ENCODE peak calls at places on chromosomes 5 and 9, in seven cellular contexts. Z is HepG2, A is body of pancreas, J is IMR-90, K is heart right ventricle, G is upper lobe of right lung, P is psoas muscle. I is an unnamed sample.

GRCh38 chr5:35458824-35459207 is 158.8 kb upstream of the SPEF2 start:
- ATAC-seq in K (peak; percentile 71), A (no peak), P (no peak), Z (no peak), G (peak; percentile 59), J (no peak), I (no peak)

GRCh38 chr5:145775893-145776444 is 59.2 kb downstream of the PRELID2 start:
- ATAC-seq in A (peak; percentile 48), J (peak; percentile 97), K (peak; percentile 94), Z (peak; percentile 98), P (peak; percentile 86), G (peak; percentile 48), I (peak; percentile 94)

GRCh38 chr5:35195472-35195852 is 34.8 kb downstream of the PRLR start:
- ATAC-seq in J (no peak), P (no peak), K (no peak), G (no peak), Z (peak; percentile 33), A (no peak), I (no peak)

GRCh38 chr5:56852228-56853000 is 37.1 kb downstream of the MAP3K1 start:
- ATAC-seq in A (no peak), K (no peak), G (no peak), J (peak; percentile 40), Z (no peak), P (no peak), I (no peak)

GRCh38 chr5:116013207-116013777 is 19.0 kb upstream of the ARL14EPL start:
- ATAC-seq in J (no peak), G (no peak), Z (no peak), K (peak; percentile 37), P (peak; percentile 33), A (no peak), I (peak; percentile 75)

GRCh38 chr5:80191991-80192398 is 63.9 kb downstream of the SERINC5 start:
- ATAC-seq in K (peak; percentile 54), J (no peak), P (peak; percentile 54), Z (no peak), G (peak; percentile 34), A (no peak), I (no peak)

GRCh38 chr5:126385509-126385908 is 37.7 kb upstream of the GRAMD2B start:
- ATAC-seq in A (no peak), J (no peak), G (no peak), Z (no peak), K (no peak), P (no peak), I (no peak)

GRCh38 chr5:96714450-96714849 is 52.3 kb downstream of the CAST start:
- ATAC-seq in P (no peak), K (no peak), G (peak; percentile 60), A (peak; percentile 70), J (peak; percentile 48), Z (peak; percentile 56), I (peak; percentile 37)

GRCh38 chr9:120481842-120482241 is 98.1 kb downstream of the CDK5RAP2 start:
- ATAC-seq in P (no peak), A (no peak), G (peak; percentile 51), K (no peak), J (no peak), Z (no peak), I (no peak)
- H3K36me3 ChIP-seq in P (peaks cover 18% of the 10 kb centered on the region), A (no peaks in the 10 kb centered on the region), G (peaks cover 19% of the 10 kb centered on the region), K (peaks cover 48% of the 10 kb centered on the region), J (peaks cover 5% of the 10 kb centered on the region), Z (peaks cover 79% of the 10 kb centered on the region), I (no peaks in the 10 kb centered on the region)

DNA sequence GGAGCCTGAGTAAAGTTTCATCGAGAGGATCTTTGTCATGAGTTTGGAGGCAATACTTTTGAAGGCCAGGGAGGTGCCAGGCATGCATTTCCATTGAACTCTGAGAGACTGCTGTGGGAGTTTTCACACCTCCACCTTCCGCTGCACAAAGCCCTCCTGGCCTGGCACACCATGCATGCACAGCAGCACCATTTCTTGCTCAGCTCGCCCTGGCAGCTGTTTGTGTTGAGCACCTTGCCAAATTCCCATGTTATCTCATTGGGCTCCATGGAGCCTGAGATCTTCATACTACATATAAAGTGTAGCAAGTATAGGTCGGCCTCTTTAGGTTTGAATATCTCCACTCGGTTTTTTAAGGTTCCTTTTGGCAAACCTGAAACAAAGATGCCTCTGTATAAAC is 125.7 kb upstream of the CLINT1 start:
- ATAC-seq in J (no peak), K (no peak), P (no peak), Z (no peak), G (no peak), A (no peak), I (no peak)
- H3K36me3 ChIP-seq in J (no peaks in the 10 kb centered on the region), K (no peaks in the 10 kb centered on the region), P (no peaks in the 10 kb centered on the region), Z (no peaks in the 10 kb centered on the region), G (no peaks in the 10 kb centered on the region), A (no peaks in the 10 kb centered on the region), I (no peaks in the 10 kb centered on the region)

DNA sequence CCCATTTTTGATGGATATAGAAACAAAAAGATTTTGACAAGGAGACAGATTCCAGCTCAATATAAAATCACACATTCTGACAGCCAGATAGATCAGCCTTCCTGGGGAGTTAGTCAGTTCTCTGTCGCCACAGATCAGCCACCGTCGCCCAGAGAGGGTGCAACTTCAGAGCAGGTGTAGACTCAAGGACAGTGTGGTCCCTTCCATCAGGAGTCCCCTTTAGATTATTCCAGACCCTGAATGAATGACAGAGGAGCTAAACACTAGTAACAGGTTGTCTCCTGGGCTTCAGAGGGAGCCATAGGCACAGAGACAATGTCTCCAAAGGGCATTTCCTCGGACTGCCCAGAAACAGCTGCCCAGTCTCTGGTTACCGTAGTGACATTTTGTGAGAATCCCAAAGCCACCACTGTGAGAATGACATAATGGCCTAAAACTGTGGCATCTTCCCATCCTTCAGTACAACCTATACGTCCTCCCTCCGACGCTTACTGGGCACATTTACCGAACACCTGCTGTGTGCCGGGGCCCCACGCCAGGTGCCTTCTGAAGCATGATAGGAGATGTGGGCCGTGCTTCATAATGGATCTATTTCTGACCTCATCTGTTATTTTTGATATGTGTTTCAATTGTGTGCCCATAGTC is 47.4 kb upstream of the SLC2A8 start:
- ATAC-seq in G (no peak), K (no peak), P (peak; percentile 88), A (no peak), Z (no peak), J (no peak), I (no peak)
- H3K36me3 ChIP-seq in G (no peaks in the 10 kb centered on the region), K (peaks cover 4% of the 10 kb centered on the region), P (peaks cover under 1% of the 10 kb centered on the region), A (no peaks in the 10 kb centered on the region), Z (peaks cover 9% of the 10 kb centered on the region), J (no peaks in the 10 kb centered on the region), I (peaks cover 40% of the 10 kb centered on the region)

GRCh38 chr5:154899107-154899816 is 38.7 kb downstream of the GEMIN5 start:
- ATAC-seq in K (no peak), A (no peak), Z (no peak), J (no peak), G (peak; percentile 93), P (no peak), I (peak; percentile 57)
- H3K36me3 ChIP-seq in K (peaks cover 100% of the 10 kb centered on the region), A (peaks cover 28% of the 10 kb centered on the region), Z (peaks cover 88% of the 10 kb centered on the region), J (peaks cover 41% of the 10 kb centered on the region), G (peaks cover 82% of the 10 kb centered on the region), P (peaks cover 100% of the 10 kb centered on the region), I (no peaks in the 10 kb centered on the region)

DNA sequence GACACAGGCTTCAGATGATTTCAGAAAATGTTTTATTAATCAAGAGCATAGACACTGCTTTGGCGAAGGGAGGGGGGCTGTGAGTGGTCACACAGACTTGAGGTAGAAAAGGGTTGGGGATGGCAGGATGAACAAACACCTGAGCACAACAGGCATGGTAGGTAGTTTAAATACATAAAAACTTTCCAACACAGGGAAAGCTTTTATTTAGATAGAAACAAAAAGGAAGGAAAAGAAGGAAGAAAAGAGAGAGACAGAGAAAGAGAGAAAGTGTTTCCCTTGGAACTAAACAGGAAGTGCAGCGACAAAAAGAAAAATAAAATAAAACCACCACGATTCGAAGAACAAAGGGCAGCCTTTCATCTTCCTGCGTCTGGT is 3.1 kb downstream of the HAND1 start:
- ATAC-seq in A (no peak), Z (no peak), J (no peak), K (no peak), G (no peak), P (no peak), I (no peak)
- H3K36me3 ChIP-seq in A (no peaks in the 10 kb centered on the region), Z (no peaks in the 10 kb centered on the region), J (no peaks in the 10 kb centered on the region), K (no peaks in the 10 kb centered on the region), G (no peaks in the 10 kb centered on the region), P (no peaks in the 10 kb centered on the region), I (no peaks in the 10 kb centered on the region)

GRCh38 chr5:173210877-173211276 is 24.1 kb downstream of the NKX2-5 start:
- ATAC-seq in A (no peak), G (no peak), J (no peak), P (no peak), Z (no peak), K (no peak), I (no peak)

GRCh38 chr5:173211284-173211683 is 23.7 kb downstream of the NKX2-5 start:
- ATAC-seq in K (no peak), Z (no peak), G (no peak), A (no peak), J (no peak), P (no peak), I (no peak)

GRCh38 chr5:173208296-173208695 is 26.7 kb downstream of the NKX2-5 start:
- ATAC-seq in P (no peak), K (no peak), G (no peak), J (no peak), A (no peak), Z (no peak), I (no peak)

GRCh38 chr5:173217626-173218397 is 17.2 kb downstream of the NKX2-5 start:
- ATAC-seq in Z (no peak), P (no peak), A (no peak), J (no peak), G (peak; percentile 66), K (peak; percentile 56), I (no peak)

GRCh38 chr5:173213236-173213933 is 21.6 kb downstream of the NKX2-5 start:
- ATAC-seq in P (no peak), G (no peak), Z (no peak), K (no peak), J (no peak), A (no peak), I (no peak)
- H3K36me3 ChIP-seq in P (no peaks in the 10 kb centered on the region), G (no peaks in the 10 kb centered on the region), Z (no peaks in the 10 kb centered on the region), K (no peaks in the 10 kb centered on the region), J (no peaks in the 10 kb centered on the region), A (no peaks in the 10 kb centered on the region), I (no peaks in the 10 kb centered on the region)

DNA sequence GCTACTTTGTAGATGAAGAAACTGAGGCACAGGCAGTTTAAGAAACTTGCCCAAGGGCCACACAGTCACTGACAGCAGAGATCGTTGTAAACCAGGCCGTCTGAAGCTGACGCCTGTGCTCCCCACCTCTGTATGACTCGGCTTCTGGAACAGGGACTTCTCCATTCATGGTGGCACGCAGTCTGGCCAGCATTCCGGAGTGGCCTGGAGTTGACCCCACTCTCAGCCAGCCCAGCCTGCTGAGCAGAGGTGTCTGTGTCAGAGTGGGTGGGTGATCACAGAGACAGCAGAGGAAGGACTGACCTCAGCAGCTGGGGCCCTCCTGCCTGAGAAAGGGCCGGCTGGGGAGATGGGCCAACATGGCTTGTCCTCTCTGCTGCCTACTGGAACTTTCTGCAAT is 12.6 kb downstream of the LRSAM1 start:
- ATAC-seq in A (no peak), G (no peak), P (peak; percentile 64), J (peak; percentile 34), Z (no peak), K (peak; percentile 93), I (no peak)
- H3K36me3 ChIP-seq in A (peaks cover 5% of the 10 kb centered on the region), G (peaks cover 76% of the 10 kb centered on the region), P (peaks cover 97% of the 10 kb centered on the region), J (peaks cover 51% of the 10 kb centered on the region), Z (peaks cover 39% of the 10 kb centered on the region), K (peaks cover 93% of the 10 kb centered on the region), I (no peaks in the 10 kb centered on the region)